ENCODE peak calls at places on chromosome 6, in five cellular contexts. E, R, Q, Y and K are unnamed samples. For H3K4me1, the result is how much of the 10 kb centered on the place peaks cover.

GRCh38 chr6:132198896-132199295 is 202.4 kb downstream of the MOXD1 start:
- DNase-seq in E (no peak), R (peak), Q (no peak), Y (no peak), K (no peak)

GRCh38 chr6:120871416-120872261 is 462.6 kb downstream of the TBC1D32 start:
- DNase-seq in E (peak), R (no peak), Q (no peak), Y (no peak), K (no peak)

GRCh38 chr6:79377047-79377446 is 142.6 kb upstream of the HMGN3 start:
- DNase-seq in E (no peak), R (peak), Q (no peak), Y (no peak), K (peak)

GRCh38 chr6:10534418-10534760 is 13.2 kb downstream of the GCNT2 start:
- DNase-seq in E (no peak), R (no peak), Q (no peak), Y (no peak), K (no peak)

GRCh38 chr6:169156108-169156821 is 97.4 kb downstream of the THBS2 start:
- DNase-seq in E (no peak), R (peak), Q (no peak), Y (no peak), K (no peak)

GRCh38 chr6:13710552-13711383 is 867 bp downstream of the RANBP9 start:
- DNase-seq in E (peak), R (no peak), Q (no peak), Y (no peak), K (peak)

GRCh38 chr6:99148761-99149160 is 200.7 kb downstream of the FAXC start:
- DNase-seq in E (no peak), R (no peak), Q (no peak), Y (no peak), K (no peak)

GRCh38 chr6:111925296-111925695 is 52.0 kb upstream of the FYN start:
- DNase-seq in E (no peak), R (peak), Q (no peak), Y (no peak), K (peak)

GRCh38 chr6:91669154-91669903 is 1082.5 kb upstream of the MAP3K7 start:
- DNase-seq in E (no peak), R (peak), Q (no peak), Y (no peak), K (no peak)

GRCh38 chr6:63272397-63272796 is 47.4 kb downstream of the LGSN start:
- DNase-seq in E (peak), R (peak), Q (peak), Y (no peak), K (peak)

GRCh38 chr6:7909323-7910276 is 988 bp downstream of the TXNDC5 start:
- DNase-seq in E (peak), R (peak), Q (peak), Y (no peak), K (peak)

GRCh38 chr6:109229536-109229935 is 134.2 kb downstream of the CEP57L1 start:
- DNase-seq in E (no peak), R (no peak), Q (peak), Y (no peak), K (peak)

GRCh38 chr6:15363164-15363522 is 117.3 kb downstream of the JARID2 start:
- DNase-seq in E (no peak), R (no peak), Q (no peak), Y (no peak), K (no peak)

GRCh38 chr6:40588480-40588879 is 1.3 kb upstream of the LRFN2 start:
- DNase-seq in E (no peak), R (no peak), Q (no peak), Y (no peak), K (no peak)

GRCh38 chr6:164018127-164018526 is 603.6 kb downstream of the QKI start:
- DNase-seq in E (no peak), R (no peak), Q (no peak), Y (no peak), K (no peak)

GRCh38 chr6:145836170-145836569 is 21.6 kb upstream of the FBXO30 start:
- DNase-seq in E (peak), R (peak), Q (no peak), Y (no peak), K (peak)

GRCh38 chr6:36844232-36845170 is 5.3 kb upstream of the CPNE5 start:
- DNase-seq in E (no peak), R (no peak), Q (no peak), Y (no peak), K (no peak)

GRCh38 chr6:35725081-35725708 is 11.6 kb upstream of the ARMC12 start:
- DNase-seq in E (no peak), R (peak), Q (no peak), Y (no peak), K (no peak)
- H3K4me1 ChIP-seq in E (under half), R (under half), Q (half or more), Y (half or more), K (half or more)

DNA sequence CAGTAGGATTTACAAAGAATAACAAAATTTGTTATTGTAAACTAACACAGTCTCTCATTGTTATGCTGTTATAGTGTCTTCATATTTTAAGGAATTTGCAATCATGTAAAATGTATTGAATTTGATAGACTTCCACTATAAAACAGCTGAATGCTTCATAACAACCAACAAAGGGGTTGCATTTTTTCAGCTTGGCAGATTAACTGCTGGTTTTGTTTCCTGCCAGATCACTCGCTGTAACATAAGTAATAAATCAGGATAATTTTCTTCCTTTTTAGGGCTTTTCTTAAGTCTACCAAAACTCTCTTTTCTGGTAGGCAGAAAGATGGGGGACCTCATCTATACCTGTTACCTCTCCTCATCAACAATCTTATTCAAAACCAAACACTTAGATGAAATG is 169.8 kb downstream of the SAMD5 start:
- DNase-seq in E (no peak), R (no peak), Q (no peak), Y (no peak), K (no peak)
- TF ChIP-seq CTCF in E (no peak), R (no peak), Q (no peak), Y (no peak), K (no peak)

DNA sequence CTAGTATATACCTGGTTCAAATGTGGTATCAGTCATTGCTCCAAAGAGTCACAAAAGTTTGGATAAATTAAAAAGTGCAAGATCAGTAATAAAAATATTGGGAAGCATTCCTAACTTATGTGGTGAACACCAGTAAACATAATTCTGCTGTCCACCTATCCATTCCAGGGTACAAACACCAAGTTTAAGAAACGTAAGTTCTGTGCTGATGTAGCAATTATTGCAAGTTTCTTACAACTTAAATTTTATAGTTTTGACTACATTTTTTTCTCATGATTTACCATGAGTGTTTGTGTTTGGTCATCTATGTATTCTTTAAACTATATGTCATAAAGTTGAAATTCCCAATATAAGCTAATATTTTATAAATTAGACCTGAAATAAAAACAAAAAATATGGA is 255.0 kb upstream of the THEMIS start:
- DNase-seq in E (no peak), R (no peak), Q (no peak), Y (no peak), K (no peak)
- H3K4me2 ChIP-seq in E (no peak), R (no peak), Q (no peak), Y (no peak), K (no peak)

DNA sequence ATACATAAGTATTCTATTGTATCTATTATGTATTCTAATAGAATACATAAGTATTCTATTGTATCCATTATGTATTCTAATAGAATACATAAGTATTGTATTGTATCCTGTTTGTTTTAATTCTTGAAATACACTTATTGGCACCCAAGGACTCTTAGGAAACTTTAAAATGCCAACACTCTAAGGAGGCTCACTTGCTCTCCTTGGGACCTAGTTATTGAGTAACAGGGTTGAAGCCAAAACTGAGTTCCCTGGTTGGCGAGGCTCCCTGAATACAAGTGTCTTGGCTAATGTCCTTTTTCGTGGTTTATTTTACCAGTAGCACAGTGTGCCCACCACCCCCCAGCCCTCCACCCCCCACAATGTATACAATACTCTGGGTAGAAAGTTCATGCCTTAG is 32.7 kb upstream of the PRDM1 start:
- DNase-seq in E (no peak), R (no peak), Q (no peak), Y (no peak), K (no peak)
- H3K4me1 ChIP-seq in E (under half), R (under half), Q (under half), Y (under half), K (under half)

DNA sequence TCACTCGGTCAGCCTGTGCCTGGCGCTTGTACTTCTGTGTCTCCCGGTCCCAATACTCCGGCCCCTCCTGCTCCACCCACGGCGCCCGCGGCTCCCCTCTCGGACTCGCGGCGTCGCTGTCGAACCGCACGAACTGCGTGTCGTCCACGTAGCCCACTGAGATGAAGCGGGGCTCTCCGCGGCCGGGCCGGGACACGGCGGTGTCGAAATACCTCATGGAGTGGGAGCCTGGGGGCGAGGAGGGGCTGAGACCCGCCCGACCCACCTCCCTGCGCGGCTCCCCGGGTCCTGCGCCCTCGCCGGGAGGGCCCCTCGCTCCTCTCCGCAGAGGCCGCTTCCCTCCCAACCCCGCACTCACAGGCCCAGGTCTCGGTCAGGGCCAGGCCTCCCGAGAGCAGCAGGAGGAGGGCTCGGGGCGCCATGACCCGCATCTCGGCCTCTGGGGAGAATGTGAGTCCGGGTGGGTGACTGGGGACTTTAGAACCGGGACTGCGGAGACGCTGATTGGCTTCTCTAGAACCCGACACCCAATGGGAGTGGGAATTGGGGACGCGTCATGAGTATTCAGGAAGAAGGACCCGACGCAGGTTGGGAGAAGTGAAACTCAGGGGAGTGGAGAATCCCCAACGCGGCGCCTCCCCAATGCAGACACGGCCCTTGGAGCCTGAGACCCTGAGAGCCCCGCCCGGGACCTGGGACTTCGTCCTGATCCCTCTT is at the start of gene HLA-C:
- DNase-seq in E (peak), R (peak), Q (peak), Y (peak), K (peak)
- TF ChIP-seq CTCF in E (no peak), R (no peak), Q (no peak), Y (no peak), K (peak)

DNA sequence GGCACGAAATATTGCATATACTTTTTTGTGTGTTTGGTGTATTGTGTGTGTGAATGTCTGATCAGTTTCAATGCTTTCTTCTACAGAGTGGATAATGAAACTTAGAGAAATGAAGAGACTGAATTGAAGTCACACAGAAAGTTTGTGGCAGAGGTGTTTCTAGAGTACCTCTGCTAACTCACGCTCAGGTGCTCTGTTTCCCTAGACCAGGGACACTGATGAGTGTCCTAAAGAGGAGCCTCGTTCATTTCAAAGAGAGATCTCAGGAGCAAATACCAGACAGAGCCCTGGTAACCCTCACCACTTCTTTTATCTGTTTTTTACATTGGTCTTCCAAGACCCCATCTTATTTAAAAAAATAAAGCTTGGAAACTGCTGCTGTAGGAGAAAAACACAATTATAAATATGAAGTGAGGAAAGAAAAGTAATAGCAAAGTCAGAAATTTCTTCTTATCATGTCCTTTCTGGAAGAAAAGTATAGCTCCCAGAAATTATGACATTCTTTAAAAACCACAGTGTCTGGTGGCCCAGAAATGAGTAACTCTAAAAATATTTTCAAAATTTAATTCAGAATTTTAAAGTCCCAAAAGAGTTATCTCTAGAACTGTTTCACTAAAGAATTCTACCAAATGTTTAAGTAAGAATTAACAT is 720.6 kb downstream of the RFPL4B start:
- DNase-seq in E (no peak), R (peak), Q (no peak), Y (no peak), K (no peak)
- H3K4me2 ChIP-seq in E (no peak), R (peak), Q (no peak), Y (no peak), K (peak)

DNA sequence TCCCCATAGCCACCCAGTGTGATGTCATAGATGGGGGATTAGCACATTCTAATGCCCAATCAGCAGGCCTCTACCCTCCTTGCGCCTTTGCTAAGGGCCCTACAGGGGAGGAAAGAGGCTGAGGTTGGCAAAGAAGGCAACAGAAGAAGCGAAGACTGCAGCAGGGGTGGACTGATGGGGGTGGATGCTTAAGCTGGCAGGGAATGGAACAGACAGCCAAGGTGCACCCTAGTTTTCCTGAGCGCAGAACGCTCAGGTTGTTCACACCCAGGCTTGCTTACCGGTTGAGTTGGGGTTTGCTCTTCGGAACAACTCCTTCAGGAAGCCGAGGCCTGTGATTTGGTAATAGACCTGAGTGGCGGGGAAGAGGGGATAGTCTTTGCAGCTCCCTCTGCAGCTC is 12.7 kb downstream of the MRPS18A start:
- DNase-seq in E (no peak), R (no peak), Q (no peak), Y (no peak), K (no peak)
- H3K4me1 ChIP-seq in E (under half), R (under half), Q (under half), Y (under half), K (under half)

DNA sequence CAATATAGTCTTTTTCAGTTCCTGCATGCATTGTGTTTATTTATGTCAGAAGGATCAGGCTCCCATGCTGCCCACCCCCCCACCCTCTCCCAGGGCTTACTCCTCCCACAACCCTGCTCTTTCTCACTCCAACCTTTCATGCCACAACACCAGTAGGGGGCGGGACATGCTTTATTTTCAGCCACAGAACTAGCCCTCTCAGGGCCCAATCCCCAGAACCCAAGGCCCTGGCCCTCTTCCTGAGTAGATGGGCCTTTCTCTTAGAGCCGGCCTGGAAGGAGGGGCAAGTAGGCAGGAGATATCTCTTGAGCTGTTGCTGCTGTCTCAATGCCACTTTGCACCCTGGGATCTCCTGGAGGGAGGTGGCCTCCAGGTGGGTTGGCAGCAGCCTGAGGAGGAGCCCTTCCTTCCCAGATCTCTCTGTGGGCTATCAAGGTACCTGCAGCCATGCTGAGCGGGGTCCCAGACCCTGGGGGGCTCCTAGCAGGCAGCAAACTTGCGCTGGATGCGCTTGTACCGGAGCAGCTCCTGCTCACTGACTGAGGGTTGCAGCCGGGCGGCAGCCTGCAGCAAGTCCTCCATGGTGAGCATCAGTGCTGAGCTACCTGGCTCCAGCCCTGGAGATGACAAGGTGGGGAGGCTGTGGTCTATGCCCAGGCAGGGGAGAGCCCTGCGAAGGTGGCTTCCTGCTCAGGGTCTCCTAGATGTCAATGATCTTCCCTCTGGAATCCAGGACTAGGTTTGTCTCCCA is 3.5 kb downstream of the GNMT start:
- DNase-seq in E (peak), R (peak), Q (peak), Y (no peak), K (peak)
- TF ChIP-seq CTCF in E (peak), R (peak), Q (peak), Y (peak), K (peak)

GRCh38 chr6:167098825-167099225 is 24.1 kb upstream of the CCR6 start:
- DNase-seq in E (no peak), R (no peak), Q (no peak), Y (no peak), K (no peak)
- H3K4me2 ChIP-seq in E (no peak), R (no peak), Q (no peak), Y (no peak), K (no peak)